ENCODE peak calls at places on chromosomes 2 and 18, in seven cellular contexts. One of them, this sample, is unnamed.

GRCh38 chr2:3256655-3257054 is 121.0 kb downstream of the EIPR1 start:
- DNase-seq in fibroblast of the aortic adventitia: no peak
- DNase-seq in BJ: no peak
- DNase-seq in psoas muscle: no peak
- DNase-seq in endodermal cell: no peak
- DNase-seq in adrenal gland: no peak
- DNase-seq in body of pancreas: no peak
- DNase-seq in this sample: no peak

GRCh38 chr2:1744446-1745170 is at the start of gene PXDN:
- DNase-seq in endodermal cell: peak
- DNase-seq in adrenal gland: no peak
- DNase-seq in fibroblast of the aortic adventitia: peak
- DNase-seq in body of pancreas: no peak
- DNase-seq in psoas muscle: peak
- DNase-seq in BJ: no peak
- DNase-seq in this sample: no peak

GRCh38 chr2:168970860-168971650 is 60.1 kb downstream of the ABCB11 start:
- DNase-seq in BJ: no peak
- DNase-seq in psoas muscle: no peak
- DNase-seq in adrenal gland: no peak
- DNase-seq in body of pancreas: no peak
- DNase-seq in fibroblast of the aortic adventitia: no peak
- DNase-seq in endodermal cell: no peak
- DNase-seq in this sample: no peak

GRCh38 chr18:5106730-5107129 is 90.3 kb downstream of the AKAIN1 start:
- DNase-seq in body of pancreas: no peak
- DNase-seq in adrenal gland: no peak
- DNase-seq in BJ: no peak
- DNase-seq in endodermal cell: no peak
- DNase-seq in psoas muscle: no peak
- DNase-seq in fibroblast of the aortic adventitia: no peak
- DNase-seq in this sample: no peak

GRCh38 chr18:10526211-10526949 is 553 bp downstream of the NAPG start:
- DNase-seq in psoas muscle: peak
- DNase-seq in fibroblast of the aortic adventitia: no peak
- DNase-seq in body of pancreas: peak
- DNase-seq in adrenal gland: peak
- DNase-seq in endodermal cell: peak
- DNase-seq in BJ: no peak
- DNase-seq in this sample: no peak

GRCh38 chr2:2904721-2905340 is 472.8 kb downstream of the EIPR1 start:
- DNase-seq in BJ: no peak
- DNase-seq in adrenal gland: no peak
- DNase-seq in psoas muscle: no peak
- DNase-seq in fibroblast of the aortic adventitia: no peak
- DNase-seq in body of pancreas: no peak
- DNase-seq in endodermal cell: no peak
- DNase-seq in this sample: no peak

GRCh38 chr2:17851731-17852585 is 26.5 kb upstream of the KCNS3 start:
- DNase-seq in adrenal gland: peak
- DNase-seq in endodermal cell: peak
- DNase-seq in fibroblast of the aortic adventitia: peak
- DNase-seq in psoas muscle: peak
- DNase-seq in body of pancreas: peak
- DNase-seq in BJ: peak
- DNase-seq in this sample: peak

GRCh38 chr2:25042321-25043240 is 705 bp downstream of the EFR3B start:
- DNase-seq in fibroblast of the aortic adventitia: peak
- DNase-seq in endodermal cell: peak
- DNase-seq in psoas muscle: peak
- DNase-seq in body of pancreas: peak
- DNase-seq in adrenal gland: peak
- DNase-seq in BJ: no peak
- DNase-seq in this sample: no peak

GRCh38 chr2:112644933-112645395 is 775 bp upstream of the SLC20A1 start:
- DNase-seq in adrenal gland: no peak
- DNase-seq in psoas muscle: no peak
- DNase-seq in body of pancreas: no peak
- DNase-seq in BJ: no peak
- DNase-seq in endodermal cell: no peak
- DNase-seq in fibroblast of the aortic adventitia: no peak
- DNase-seq in this sample: no peak

GRCh38 chr2:169462896-169463695 is 16.2 kb upstream of the BBS5 start:
- DNase-seq in fibroblast of the aortic adventitia: peak
- DNase-seq in body of pancreas: no peak
- DNase-seq in psoas muscle: no peak
- DNase-seq in adrenal gland: no peak
- DNase-seq in BJ: peak
- DNase-seq in endodermal cell: no peak
- DNase-seq in this sample: peak

GRCh38 chr2:98514879-98515570 is 70.4 kb downstream of the INPP4A start:
- DNase-seq in fibroblast of the aortic adventitia: peak
- DNase-seq in adrenal gland: no peak
- DNase-seq in BJ: no peak
- DNase-seq in psoas muscle: no peak
- DNase-seq in endodermal cell: no peak
- DNase-seq in body of pancreas: no peak
- DNase-seq in this sample: no peak

GRCh38 chr2:240567872-240568677 is at the start of gene RNPEPL1:
- DNase-seq in body of pancreas: peak
- DNase-seq in BJ: no peak
- DNase-seq in adrenal gland: peak
- DNase-seq in psoas muscle: peak
- DNase-seq in fibroblast of the aortic adventitia: no peak
- DNase-seq in endodermal cell: peak
- DNase-seq in this sample: no peak

GRCh38 chr2:240701091-240701735 is 9.5 kb downstream of the AQP12A start:
- DNase-seq in adrenal gland: no peak
- DNase-seq in fibroblast of the aortic adventitia: no peak
- DNase-seq in body of pancreas: peak
- DNase-seq in BJ: no peak
- DNase-seq in endodermal cell: no peak
- DNase-seq in psoas muscle: no peak
- DNase-seq in this sample: no peak

GRCh38 chr2:26852405-26853348 is 4.7 kb downstream of the DPYSL5 start:
- DNase-seq in body of pancreas: no peak
- DNase-seq in BJ: no peak
- DNase-seq in psoas muscle: no peak
- DNase-seq in fibroblast of the aortic adventitia: no peak
- DNase-seq in adrenal gland: no peak
- DNase-seq in endodermal cell: no peak
- DNase-seq in this sample: no peak

GRCh38 chr18:13270279-13270911 is 51.8 kb downstream of the LDLRAD4 start:
- DNase-seq in adrenal gland: no peak
- DNase-seq in psoas muscle: no peak
- DNase-seq in body of pancreas: no peak
- DNase-seq in endodermal cell: no peak
- DNase-seq in BJ: no peak
- DNase-seq in fibroblast of the aortic adventitia: no peak
- DNase-seq in this sample: no peak

DNA sequence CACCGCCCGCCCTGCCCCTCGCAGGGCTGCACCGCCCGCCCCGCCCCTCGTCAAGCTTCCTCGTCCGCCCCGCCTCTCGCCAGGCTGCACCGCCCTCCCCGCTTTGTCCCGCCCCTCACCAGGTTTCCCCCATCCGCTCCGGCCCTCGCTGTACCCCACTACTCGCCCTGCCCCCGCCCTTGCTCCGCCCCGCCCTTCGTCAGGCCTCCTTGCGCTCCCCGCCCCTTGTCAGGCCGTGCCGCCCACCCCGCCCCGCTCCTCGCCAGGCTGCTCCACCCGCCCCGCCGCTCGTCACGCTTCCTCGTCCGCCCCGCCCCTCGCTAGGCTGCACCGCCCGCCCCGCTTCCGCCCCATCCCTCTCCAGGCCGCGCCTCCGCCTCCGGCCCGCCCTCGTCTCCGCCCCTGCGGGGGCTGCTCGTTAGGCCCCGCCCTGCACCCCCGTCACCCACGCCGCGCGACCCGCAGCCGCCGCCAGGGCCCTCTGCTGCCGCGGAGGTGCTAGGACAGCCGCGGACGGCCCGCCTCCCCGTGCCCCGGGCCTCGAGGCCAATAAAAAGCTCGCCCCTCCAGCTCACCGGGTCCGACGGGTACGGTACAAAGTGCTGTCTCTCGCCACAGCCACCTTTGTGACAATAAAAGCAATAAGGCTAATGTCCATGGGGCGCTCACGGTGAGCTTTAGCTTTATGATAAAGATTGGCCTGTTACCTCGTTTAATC is 574 bp upstream of the DNPEP start:
- DNase-seq in endodermal cell: peak
- DNase-seq in fibroblast of the aortic adventitia: peak
- DNase-seq in psoas muscle: peak
- DNase-seq in BJ: peak
- DNase-seq in adrenal gland: peak
- DNase-seq in body of pancreas: peak
- DNase-seq in this sample: peak
- TF ChIP-seq CTCF in endodermal cell: peak
- TF ChIP-seq CTCF in fibroblast of the aortic adventitia: peak
- TF ChIP-seq CTCF in psoas muscle: peak
- TF ChIP-seq CTCF in BJ: peak
- TF ChIP-seq CTCF in adrenal gland: peak
- TF ChIP-seq CTCF in body of pancreas: peak
- TF ChIP-seq CTCF in this sample: peak

GRCh38 chr2:238853218-238853617 is 5.3 kb downstream of the TWIST2 start:
- DNase-seq in fibroblast of the aortic adventitia: no peak
- DNase-seq in psoas muscle: no peak
- DNase-seq in adrenal gland: no peak
- DNase-seq in body of pancreas: no peak
- DNase-seq in BJ: no peak
- DNase-seq in endodermal cell: no peak
- DNase-seq in this sample: no peak

GRCh38 chr2:238854246-238854645 is 6.4 kb downstream of the TWIST2 start:
- DNase-seq in body of pancreas: no peak
- DNase-seq in adrenal gland: no peak
- DNase-seq in psoas muscle: no peak
- DNase-seq in BJ: no peak
- DNase-seq in endodermal cell: peak
- DNase-seq in fibroblast of the aortic adventitia: peak
- DNase-seq in this sample: no peak

GRCh38 chr2:238854699-238855111 is 6.8 kb downstream of the TWIST2 start:
- DNase-seq in fibroblast of the aortic adventitia: peak
- DNase-seq in psoas muscle: no peak
- DNase-seq in endodermal cell: peak
- DNase-seq in body of pancreas: no peak
- DNase-seq in BJ: no peak
- DNase-seq in adrenal gland: no peak
- DNase-seq in this sample: no peak

GRCh38 chr2:238852186-238852869 is 4.4 kb downstream of the TWIST2 start:
- DNase-seq in adrenal gland: no peak
- DNase-seq in fibroblast of the aortic adventitia: peak
- DNase-seq in psoas muscle: no peak
- DNase-seq in body of pancreas: no peak
- DNase-seq in endodermal cell: no peak
- DNase-seq in BJ: no peak
- DNase-seq in this sample: no peak

DNA sequence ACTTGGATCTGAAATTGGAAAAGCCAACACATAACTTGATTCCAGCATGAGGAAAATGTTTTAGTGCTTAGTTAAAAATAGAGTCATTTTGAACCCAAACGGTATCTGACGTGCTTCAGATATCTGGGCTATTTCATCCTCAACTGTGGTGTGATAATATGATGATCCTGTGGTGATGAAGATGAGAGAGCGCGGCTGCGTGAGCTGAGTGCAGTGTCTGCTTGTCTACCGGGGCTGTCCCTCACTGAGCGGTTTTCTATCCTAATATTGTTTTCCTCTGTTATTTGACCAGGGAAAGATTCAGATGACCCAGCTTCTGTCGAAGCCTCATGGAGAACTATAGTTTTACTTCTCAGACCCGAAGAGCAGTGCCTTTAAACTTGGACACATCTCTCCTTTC is 5.8 kb downstream of the TWIST2 start:
- DNase-seq in endodermal cell: no peak
- DNase-seq in psoas muscle: no peak
- DNase-seq in BJ: no peak
- DNase-seq in fibroblast of the aortic adventitia: peak
- DNase-seq in adrenal gland: no peak
- DNase-seq in body of pancreas: no peak
- DNase-seq in this sample: no peak
- H3K4me3 ChIP-seq in endodermal cell: no peak
- H3K4me3 ChIP-seq in psoas muscle: no peak
- H3K4me3 ChIP-seq in BJ: peak
- H3K4me3 ChIP-seq in fibroblast of the aortic adventitia: peak
- H3K4me3 ChIP-seq in adrenal gland: no peak
- H3K4me3 ChIP-seq in body of pancreas: no peak
- H3K4me3 ChIP-seq in this sample: peak

GRCh38 chr2:57516740-57517340 is 529.8 kb upstream of the VRK2 start:
- DNase-seq in BJ: peak
- DNase-seq in fibroblast of the aortic adventitia: peak
- DNase-seq in endodermal cell: no peak
- DNase-seq in adrenal gland: no peak
- DNase-seq in body of pancreas: no peak
- DNase-seq in psoas muscle: no peak
- DNase-seq in this sample: peak
- TF ChIP-seq CTCF in BJ: peak
- TF ChIP-seq CTCF in fibroblast of the aortic adventitia: peak
- TF ChIP-seq CTCF in endodermal cell: peak
- TF ChIP-seq CTCF in adrenal gland: peak
- TF ChIP-seq CTCF in body of pancreas: peak
- TF ChIP-seq CTCF in psoas muscle: peak
- TF ChIP-seq CTCF in this sample: no peak

GRCh38 chr18:80154293-80154692 is 45.2 kb downstream of the ADNP2 start:
- DNase-seq in fibroblast of the aortic adventitia: peak
- DNase-seq in adrenal gland: no peak
- DNase-seq in endodermal cell: peak
- DNase-seq in body of pancreas: no peak
- DNase-seq in psoas muscle: no peak
- DNase-seq in BJ: no peak
- DNase-seq in this sample: no peak
- H3K4me3 ChIP-seq in fibroblast of the aortic adventitia: no peak
- H3K4me3 ChIP-seq in adrenal gland: no peak
- H3K4me3 ChIP-seq in endodermal cell: no peak
- H3K4me3 ChIP-seq in body of pancreas: no peak
- H3K4me3 ChIP-seq in psoas muscle: no peak
- H3K4me3 ChIP-seq in BJ: no peak
- H3K4me3 ChIP-seq in this sample: no peak

DNA sequence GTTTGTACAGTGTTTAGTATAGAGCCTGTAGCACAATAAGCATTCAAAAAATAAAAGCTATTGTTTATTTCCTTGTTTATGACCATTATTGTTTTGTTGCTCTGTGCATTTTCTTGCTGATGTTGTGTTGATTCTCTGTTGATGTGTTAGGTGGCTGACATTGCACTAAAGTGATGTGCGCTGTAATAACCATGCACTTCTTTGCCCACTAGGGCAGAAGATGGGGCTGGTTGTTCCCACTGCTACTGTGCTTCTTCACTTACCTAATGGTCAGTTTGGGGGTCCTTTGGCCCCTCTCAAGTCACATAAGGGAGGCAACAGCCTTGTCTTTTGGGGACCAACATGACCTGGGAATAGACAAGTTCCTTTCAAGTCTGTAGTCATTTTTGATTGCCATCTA is 6.0 kb downstream of the SCG2 start:
- DNase-seq in body of pancreas: no peak
- DNase-seq in adrenal gland: no peak
- DNase-seq in BJ: no peak
- DNase-seq in endodermal cell: no peak
- DNase-seq in psoas muscle: no peak
- DNase-seq in fibroblast of the aortic adventitia: no peak
- DNase-seq in this sample: no peak
- TF ChIP-seq CTCF in body of pancreas: no peak
- TF ChIP-seq CTCF in adrenal gland: no peak
- TF ChIP-seq CTCF in BJ: no peak
- TF ChIP-seq CTCF in endodermal cell: peak
- TF ChIP-seq CTCF in psoas muscle: no peak
- TF ChIP-seq CTCF in fibroblast of the aortic adventitia: no peak
- TF ChIP-seq CTCF in this sample: no peak